ENCODE peak calls at places on chromosomes 1 and 21, in six cellular contexts. O, J, C, N, F and M are unnamed samples. For H3K4me1 and H3K9me3, the result is how much of the 10 kb centered on the place peaks cover.

GRCh38 chr1:178017517-178017916 is 47.7 kb upstream of the SEC16B start:
- DNase-seq in O (no peak), J (no peak), C (no peak), N (no peak), F (no peak), M (no peak)

GRCh38 chr1:222627232-222627631 is 9.3 kb downstream of the MIA3 start:
- DNase-seq in O (no peak), J (no peak), C (no peak), N (no peak), F (no peak), M (no peak)

GRCh38 chr1:44377925-44378784 is 23.1 kb upstream of the ERI3 start:
- DNase-seq in O (peak), J (peak), C (no peak), N (peak), F (peak), M (peak)

GRCh38 chr1:22547818-22548454 is 15.4 kb upstream of the EPHA8 start:
- DNase-seq in O (no peak), J (no peak), C (no peak), N (no peak), F (no peak), M (no peak)

GRCh38 chr1:30654188-30654587 is 69.2 kb downstream of the MATN1 start:
- DNase-seq in O (no peak), J (no peak), C (no peak), N (no peak), F (no peak), M (no peak)

GRCh38 chr1:246001821-246002220 is 505.3 kb downstream of the SMYD3 start:
- DNase-seq in O (no peak), J (no peak), C (no peak), N (no peak), F (no peak), M (no peak)

GRCh38 chr1:70401974-70402373 is 9.1 kb upstream of the CTH start:
- DNase-seq in O (no peak), J (no peak), C (no peak), N (no peak), F (no peak), M (no peak)

GRCh38 chr1:207838156-207839082 is 72.5 kb downstream of the CD34 start:
- DNase-seq in O (no peak), J (no peak), C (no peak), N (no peak), F (peak), M (no peak)

GRCh38 chr21:33265664-33266049 is 510 bp upstream of the IL10RB start:
- DNase-seq in O (peak), J (peak), C (no peak), N (no peak), F (no peak), M (no peak)

GRCh38 chr1:62682531-62682930 is 5.7 kb downstream of the DOCK7 start:
- DNase-seq in O (no peak), J (no peak), C (no peak), N (no peak), F (no peak), M (no peak)

GRCh38 chr1:177732178-177732577 is 237.7 kb downstream of the SEC16B start:
- DNase-seq in O (no peak), J (no peak), C (no peak), N (no peak), F (no peak), M (no peak)

GRCh38 chr1:225651872-225652725 is 824 bp downstream of the ENAH start:
- DNase-seq in O (no peak), J (no peak), C (no peak), N (no peak), F (no peak), M (peak)

GRCh38 chr21:18725653-18726052 is 322.1 kb upstream of the TMPRSS15 start:
- DNase-seq in O (no peak), J (no peak), C (no peak), N (no peak), F (no peak), M (no peak)

GRCh38 chr1:204065174-204065985 is 7.5 kb upstream of the SOX13 start:
- DNase-seq in O (no peak), J (no peak), C (no peak), N (no peak), F (peak), M (peak)

GRCh38 chr1:8238141-8239038 is 79.5 kb upstream of the SLC45A1 start:
- DNase-seq in O (peak), J (no peak), C (no peak), N (no peak), F (no peak), M (no peak)

GRCh38 chr21:37176716-37177115 is 90.4 kb downstream of the VPS26C start:
- DNase-seq in O (peak), J (no peak), C (no peak), N (no peak), F (no peak), M (no peak)

GRCh38 chr1:67738401-67738800 is 53.4 kb downstream of the GADD45A start:
- DNase-seq in O (peak), J (no peak), C (no peak), N (no peak), F (no peak), M (no peak)

GRCh38 chr21:35491920-35492678 is 443.0 kb upstream of the RUNX1 start:
- DNase-seq in O (peak), J (no peak), C (no peak), N (no peak), F (no peak), M (no peak)

GRCh38 chr1:200862713-200863415 is 9.9 kb upstream of the GPR25 start:
- DNase-seq in O (no peak), J (peak), C (no peak), N (no peak), F (no peak), M (no peak)

GRCh38 chr1:164780863-164781262 is 221.9 kb downstream of the PBX1 start:
- DNase-seq in O (peak), J (no peak), C (no peak), N (no peak), F (no peak), M (no peak)

GRCh38 chr1:73813726-73814125 is 384.2 kb downstream of the LRRIQ3 start:
- DNase-seq in O (no peak), J (no peak), C (no peak), N (no peak), F (no peak), M (no peak)

GRCh38 chr1:155241851-155242264 is 13.4 kb downstream of the ENTREP3 start:
- DNase-seq in O (no peak), J (no peak), C (no peak), N (no peak), F (no peak), M (no peak)

GRCh38 chr1:224494343-224494742 is 59.7 kb upstream of the WDR26 start:
- DNase-seq in O (no peak), J (no peak), C (no peak), N (no peak), F (no peak), M (no peak)

GRCh38 chr1:8239306-8240023 is 78.4 kb upstream of the SLC45A1 start:
- DNase-seq in O (peak), J (no peak), C (no peak), N (no peak), F (no peak), M (no peak)

GRCh38 chr1:1437904-1438376 is 2.5 kb downstream of the VWA1 start:
- DNase-seq in O (no peak), J (no peak), C (no peak), N (no peak), F (no peak), M (no peak)

GRCh38 chr1:1439550-1440261 is 4.2 kb downstream of the VWA1 start:
- DNase-seq in O (no peak), J (no peak), C (no peak), N (no peak), F (no peak), M (no peak)

GRCh38 chr1:1437033-1437903 is 1.8 kb downstream of the VWA1 start:
- DNase-seq in O (no peak), J (no peak), C (no peak), N (no peak), F (no peak), M (no peak)

GRCh38 chr1:1440262-1440772 is 4.8 kb downstream of the VWA1 start:
- DNase-seq in O (no peak), J (no peak), C (no peak), N (no peak), F (no peak), M (no peak)

DNA sequence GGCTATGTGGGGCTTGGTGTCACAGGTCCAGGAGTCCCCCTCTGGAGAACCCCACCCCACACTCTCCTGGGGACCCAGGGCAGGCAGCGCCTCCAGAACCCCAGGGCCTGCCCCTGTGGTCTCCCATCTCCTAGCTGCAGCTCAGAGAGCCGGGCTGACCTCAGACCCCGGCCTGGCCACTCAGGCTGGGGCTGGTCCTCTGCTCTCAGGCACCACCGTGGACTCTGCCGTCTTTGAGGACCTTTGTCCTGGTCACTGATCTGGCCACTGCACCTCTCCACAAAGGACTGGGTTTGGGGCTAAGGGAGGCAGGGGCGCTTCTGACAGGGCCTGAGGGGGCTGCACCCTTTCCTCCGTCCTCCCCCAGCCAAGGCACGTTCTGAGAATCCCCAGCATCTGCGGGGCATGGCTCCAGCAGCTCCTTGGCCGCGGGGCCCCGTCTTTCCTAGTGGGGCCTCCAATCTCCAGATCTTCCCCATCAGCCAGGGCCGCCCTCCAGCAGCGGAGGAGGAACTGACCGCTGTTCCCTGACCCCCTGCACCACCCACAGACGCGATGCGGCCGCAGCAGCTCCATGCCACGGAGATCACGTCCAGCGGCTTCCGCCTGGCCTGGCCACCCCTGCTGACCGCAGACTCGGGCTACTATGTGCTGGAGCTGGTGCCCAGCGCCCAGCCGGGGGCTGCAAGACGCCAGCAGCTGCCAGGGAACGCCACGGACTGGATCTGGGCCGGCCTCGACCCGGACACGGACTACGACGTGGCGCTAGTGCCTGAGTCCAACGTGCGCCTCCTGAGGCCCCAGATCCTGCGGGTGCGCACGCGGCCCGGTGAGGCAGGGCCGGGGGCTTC is 3.3 kb downstream of the VWA1 start:
- DNase-seq in O (no peak), J (no peak), C (no peak), N (no peak), F (no peak), M (no peak)
- H3K4me1 ChIP-seq in O (under half), J (under half), C (under half), N (under half), F (under half), M (under half)

GRCh38 chr1:32806910-32807523 is 10.1 kb downstream of the YARS1 start:
- DNase-seq in O (no peak), J (no peak), C (no peak), N (no peak), F (no peak), M (no peak)
- H3K9me3 ChIP-seq in O (under half), J (under half), C (under half), N (under half), F (under half), M (under half)

GRCh38 chr21:41762753-41763152 is 4.1 kb downstream of the RIPK4 start:
- DNase-seq in O (no peak), J (no peak), C (no peak), N (no peak), F (no peak), M (no peak)
- H3K4me3 ChIP-seq in O (no peak), J (no peak), C (no peak), N (no peak), F (no peak), M (no peak)

DNA sequence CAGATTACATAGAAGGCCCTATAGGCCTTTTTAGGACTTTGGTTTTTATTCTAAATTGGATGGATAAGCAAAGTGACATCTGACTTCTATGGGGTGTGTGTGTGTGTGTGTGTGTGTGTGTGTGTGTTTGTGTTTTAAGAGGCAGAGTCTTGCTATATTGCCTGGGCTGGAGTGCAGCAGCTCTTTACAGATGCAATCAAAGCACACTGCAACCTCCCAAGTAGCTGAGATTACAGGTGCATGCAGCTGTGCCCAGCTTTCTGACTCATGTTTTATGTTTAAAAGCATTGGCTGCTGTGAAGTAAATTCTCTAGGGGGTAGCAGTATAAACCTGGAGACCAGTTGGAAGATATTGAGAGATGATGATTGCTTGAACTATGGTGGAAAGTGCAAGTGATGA is 12.4 kb upstream of the EVI5 start:
- DNase-seq in O (no peak), J (no peak), C (no peak), N (no peak), F (no peak), M (no peak)
- H3K4me1 ChIP-seq in O (under half), J (under half), C (under half), N (under half), F (under half), M (under half)

GRCh38 chr1:152397474-152397873 is 16.6 kb downstream of the CRNN start:
- DNase-seq in O (peak), J (no peak), C (no peak), N (no peak), F (no peak), M (no peak)
- H3K9me3 ChIP-seq in O (under half), J (under half), C (under half), N (under half), F (under half), M (under half)

GRCh38 chr1:216542263-216542662 is 119.0 kb upstream of the USH2A start:
- DNase-seq in O (no peak), J (no peak), C (no peak), N (no peak), F (no peak), M (no peak)
- H3K4me3 ChIP-seq in O (no peak), J (no peak), C (no peak), N (no peak), F (no peak), M (no peak)

DNA sequence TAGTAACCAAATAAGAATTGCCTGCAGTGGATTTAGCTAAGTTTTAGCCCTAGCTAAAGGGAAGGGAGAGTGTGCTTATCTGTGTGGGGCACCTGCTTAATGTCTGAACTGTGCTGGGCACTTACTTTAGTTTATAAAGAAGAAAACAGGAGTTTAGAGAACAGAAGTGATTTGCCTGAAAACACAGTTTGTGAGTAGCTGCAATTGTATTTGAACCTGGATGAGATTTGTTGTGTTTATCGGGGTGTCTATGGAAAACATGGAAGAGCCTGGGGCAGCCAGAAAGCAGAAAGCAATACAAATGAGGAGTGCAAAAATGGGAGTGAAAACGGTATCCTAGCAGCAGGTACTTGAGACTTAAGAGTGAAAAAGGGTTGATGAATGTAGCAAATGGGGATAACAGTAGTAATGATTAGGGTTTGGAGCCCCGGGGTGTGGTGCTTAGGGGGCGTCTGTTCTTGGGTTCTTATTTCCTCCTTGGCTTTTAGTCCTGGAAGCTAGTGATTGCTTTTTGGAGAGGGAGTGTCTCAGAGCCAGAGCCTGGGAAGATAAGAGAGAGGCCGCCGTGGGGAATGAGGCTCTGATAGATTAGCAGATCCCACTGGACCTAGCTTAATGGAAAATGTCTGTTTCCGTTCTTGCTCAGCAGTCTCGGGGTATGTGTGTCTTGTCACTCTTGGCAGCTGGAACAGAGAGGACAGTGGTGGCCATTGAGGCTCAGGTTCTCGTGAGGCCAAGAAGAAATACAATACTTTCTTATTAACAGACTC is 5.6 kb downstream of the PRCC start:
- DNase-seq in O (no peak), J (no peak), C (no peak), N (no peak), F (no peak), M (no peak)
- H3K4me1 ChIP-seq in O (under half), J (half or more), C (under half), N (under half), F (half or more), M (under half)

GRCh38 chr1:247145279-247145678 is 26.5 kb downstream of the ZNF124 start:
- DNase-seq in O (no peak), J (no peak), C (no peak), N (no peak), F (no peak), M (no peak)

GRCh38 chr1:247147781-247148180 is 24.0 kb downstream of the ZNF124 start:
- DNase-seq in O (no peak), J (no peak), C (no peak), N (no peak), F (no peak), M (no peak)

DNA sequence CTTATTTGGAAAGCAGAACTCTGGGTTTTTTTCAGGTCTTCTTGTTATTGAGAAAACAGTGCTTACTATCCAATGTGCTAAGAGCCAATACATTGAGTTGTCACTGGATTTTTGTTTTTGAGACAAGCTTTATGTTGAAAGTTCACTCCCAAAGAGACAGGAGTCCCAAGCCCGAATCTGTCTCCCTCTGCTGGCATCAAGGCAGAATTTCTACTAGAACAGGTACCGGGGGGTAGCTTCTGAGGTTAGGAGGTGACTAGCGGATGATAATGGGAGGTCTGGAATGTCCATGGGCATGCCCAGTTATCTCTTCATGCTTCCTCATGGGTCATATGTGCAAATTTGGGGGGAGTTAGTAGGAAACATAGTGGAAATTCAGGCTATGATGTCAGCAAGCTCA is 25.1 kb downstream of the ZNF124 start:
- DNase-seq in O (no peak), J (no peak), C (no peak), N (no peak), F (no peak), M (no peak)
- H3K9me3 ChIP-seq in O (under half), J (under half), C (under half), N (half or more), F (under half), M (under half)

GRCh38 chr1:107451735-107452134 is 310.9 kb downstream of the NTNG1 start:
- DNase-seq in O (no peak), J (no peak), C (no peak), N (no peak), F (no peak), M (no peak)
- H3K4me3 ChIP-seq in O (no peak), J (no peak), C (no peak), N (no peak), F (no peak), M (no peak)

DNA sequence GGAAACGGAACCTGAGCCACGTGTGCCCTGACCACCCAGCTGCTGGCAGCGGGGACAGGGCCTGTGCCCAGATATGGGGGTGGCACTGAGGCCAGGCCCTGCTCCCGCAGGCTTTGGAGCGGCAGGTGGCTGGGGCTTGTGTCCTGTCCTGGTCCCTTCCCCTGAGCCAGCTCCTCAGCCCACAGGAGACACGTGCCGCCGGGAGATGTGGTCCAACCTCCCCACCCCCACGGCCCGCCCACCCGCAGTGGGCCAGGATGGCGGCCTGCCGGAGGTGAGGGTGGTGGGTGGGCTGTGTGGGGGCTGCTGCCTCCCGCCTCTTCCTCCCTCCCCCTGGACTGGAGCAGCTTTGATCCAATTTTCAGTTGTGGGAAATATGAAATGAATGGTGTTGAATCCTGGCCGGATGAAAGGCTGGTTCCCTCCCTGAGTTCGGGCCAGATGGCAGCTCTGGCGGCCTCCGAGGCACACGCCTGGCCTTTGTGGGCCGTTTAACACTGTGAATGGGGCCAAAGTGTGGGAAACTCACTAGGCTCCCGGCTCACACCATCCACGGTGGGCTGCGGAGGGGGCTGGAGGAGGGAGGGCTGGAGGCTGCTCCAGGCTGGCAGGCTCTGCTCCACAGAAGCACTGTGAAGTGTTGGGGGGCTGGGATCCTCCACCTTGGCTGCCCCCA is 2.6 kb upstream of the HES5 start:
- DNase-seq in O (no peak), J (no peak), C (no peak), N (no peak), F (no peak), M (no peak)
- H3K4me1 ChIP-seq in O (under half), J (under half), C (under half), N (under half), F (half or more), M (under half)